ENCODE peak calls at places on chromosomes 3 and 15, in four cellular contexts. P is neural crest cell, L is NCI-H510A, K is BJ. V is an unnamed sample.
A peak's percentile ranks its signal among the peaks of the same experiment; 100 is the strongest.

GRCh38 chr15:73981761-73982222 is 10.3 kb downstream of the STOML1 start:
- DNase-seq in P (no peak), L (no peak), K (no peak), V (no peak)

GRCh38 chr3:120743081-120743365 is 479 bp downstream of the GTF2E1 start:
- DNase-seq in P (no peak), L (no peak), K (no peak), V (no peak)

GRCh38 chr3:184755315-184755731 is 43.5 kb upstream of the MAGEF1 start:
- DNase-seq in P (no peak), L (no peak), K (no peak), V (no peak)

GRCh38 chr3:49804141-49805041 is 1.3 kb downstream of the INKA1 start:
- DNase-seq in P (peak; percentile 39), L (no peak), K (no peak), V (no peak)

GRCh38 chr3:184332370-184333090 is 4.9 kb upstream of the FAM131A start:
- DNase-seq in P (no peak), L (no peak), K (peak; percentile 63), V (no peak)

GRCh38 chr3:48716982-48717746 is at the start of gene IP6K2:
- DNase-seq in P (peak; percentile 99), L (peak; percentile 90), K (peak; percentile 84), V (peak; percentile 97)

GRCh38 chr15:57500979-57501576 is 90.6 kb upstream of the MYZAP start:
- DNase-seq in P (no peak), L (no peak), K (no peak), V (no peak)

GRCh38 chr3:150345021-150345538 is 63.0 kb upstream of the TSC22D2 start:
- DNase-seq in P (no peak), L (no peak), K (no peak), V (peak; percentile 11)

GRCh38 chr3:53730565-53730964 is 115.7 kb downstream of the CHDH start:
- DNase-seq in P (no peak), L (no peak), K (no peak), V (no peak)

GRCh38 chr15:88833196-88833595 is 30.0 kb downstream of the ACAN start:
- DNase-seq in P (no peak), L (no peak), K (no peak), V (no peak)

V was measured in SK-N-DZ.